ENCODE peak calls at places on chromosomes 4 and X, in nine cellular contexts. One of them, this sample, is unnamed.

GRCh38 chr4:177532363-177532762 is 90.1 kb upstream of the AGA start:
- DNase-seq in esophagus squamous epithelium: no peak
- DNase-seq in K562: no peak
- DNase-seq in HepG2: no peak
- DNase-seq in right lobe of liver: no peak
- DNase-seq in IMR-90: peak
- DNase-seq in uterus: no peak
- DNase-seq in tibial nerve: no peak
- DNase-seq in H54: no peak
- DNase-seq in this sample: no peak

GRCh38 chrX:145843196-145843595 is 25.6 kb downstream of the SLITRK2 start:
- DNase-seq in esophagus squamous epithelium: no peak
- DNase-seq in K562: no peak
- DNase-seq in right lobe of liver: no peak
- DNase-seq in H54: no peak
- DNase-seq in tibial nerve: no peak
- DNase-seq in uterus: no peak
- DNase-seq in IMR-90: no peak
- DNase-seq in HepG2: no peak
- DNase-seq in this sample: no peak

GRCh38 chr4:173399016-173399415 is at the start of gene SCRG1:
- DNase-seq in HepG2: no peak
- DNase-seq in uterus: peak
- DNase-seq in H54: no peak
- DNase-seq in K562: no peak
- DNase-seq in esophagus squamous epithelium: no peak
- DNase-seq in right lobe of liver: no peak
- DNase-seq in IMR-90: peak
- DNase-seq in tibial nerve: no peak
- DNase-seq in this sample: peak

GRCh38 chr4:17721496-17722360 is 59.7 kb downstream of the FAM184B start:
- DNase-seq in K562: no peak
- DNase-seq in tibial nerve: no peak
- DNase-seq in H54: no peak
- DNase-seq in uterus: no peak
- DNase-seq in HepG2: no peak
- DNase-seq in right lobe of liver: no peak
- DNase-seq in IMR-90: peak
- DNase-seq in esophagus squamous epithelium: no peak
- DNase-seq in this sample: no peak

GRCh38 chr4:120826853-120827252 is 95.7 kb downstream of the PRDM5 start:
- DNase-seq in right lobe of liver: no peak
- DNase-seq in tibial nerve: no peak
- DNase-seq in H54: no peak
- DNase-seq in K562: no peak
- DNase-seq in IMR-90: no peak
- DNase-seq in esophagus squamous epithelium: no peak
- DNase-seq in uterus: no peak
- DNase-seq in HepG2: no peak
- DNase-seq in this sample: no peak

GRCh38 chr4:15013585-15013984 is 11.3 kb downstream of the CPEB2 start:
- DNase-seq in right lobe of liver: no peak
- DNase-seq in IMR-90: no peak
- DNase-seq in K562: no peak
- DNase-seq in H54: no peak
- DNase-seq in HepG2: no peak
- DNase-seq in tibial nerve: no peak
- DNase-seq in esophagus squamous epithelium: no peak
- DNase-seq in uterus: no peak
- DNase-seq in this sample: no peak

GRCh38 chrX:110210417-110211139 is 107.3 kb downstream of the AMMECR1 start:
- DNase-seq in tibial nerve: no peak
- DNase-seq in HepG2: peak
- DNase-seq in IMR-90: peak
- DNase-seq in uterus: no peak
- DNase-seq in esophagus squamous epithelium: no peak
- DNase-seq in K562: peak
- DNase-seq in right lobe of liver: no peak
- DNase-seq in H54: no peak
- DNase-seq in this sample: no peak

GRCh38 chrX:56726609-56727008 is 2.4 kb upstream of the NBDY start:
- DNase-seq in K562: peak
- DNase-seq in HepG2: peak
- DNase-seq in IMR-90: peak
- DNase-seq in uterus: no peak
- DNase-seq in tibial nerve: no peak
- DNase-seq in H54: no peak
- DNase-seq in right lobe of liver: no peak
- DNase-seq in esophagus squamous epithelium: no peak
- DNase-seq in this sample: no peak

GRCh38 chr4:82797048-82797590 is 1.5 kb downstream of the SCD5 start:
- DNase-seq in IMR-90: no peak
- DNase-seq in HepG2: no peak
- DNase-seq in right lobe of liver: no peak
- DNase-seq in tibial nerve: no peak
- DNase-seq in H54: no peak
- DNase-seq in uterus: no peak
- DNase-seq in esophagus squamous epithelium: no peak
- DNase-seq in K562: no peak
- DNase-seq in this sample: no peak

GRCh38 chr4:149914521-149915115 is 99.0 kb upstream of the IQCM start:
- DNase-seq in uterus: peak
- DNase-seq in tibial nerve: no peak
- DNase-seq in IMR-90: peak
- DNase-seq in H54: peak
- DNase-seq in K562: peak
- DNase-seq in HepG2: peak
- DNase-seq in right lobe of liver: no peak
- DNase-seq in esophagus squamous epithelium: no peak
- DNase-seq in this sample: no peak

GRCh38 chr4:7390366-7390765 is 44.4 kb downstream of the PSAPL1 start:
- DNase-seq in uterus: no peak
- DNase-seq in tibial nerve: no peak
- DNase-seq in IMR-90: no peak
- DNase-seq in H54: no peak
- DNase-seq in HepG2: no peak
- DNase-seq in right lobe of liver: no peak
- DNase-seq in K562: no peak
- DNase-seq in esophagus squamous epithelium: no peak
- DNase-seq in this sample: peak

GRCh38 chrX:66016905-66017658 is 22.8 kb downstream of the VSIG4 start:
- DNase-seq in IMR-90: no peak
- DNase-seq in K562: no peak
- DNase-seq in esophagus squamous epithelium: no peak
- DNase-seq in uterus: no peak
- DNase-seq in right lobe of liver: no peak
- DNase-seq in tibial nerve: no peak
- DNase-seq in HepG2: no peak
- DNase-seq in H54: no peak
- DNase-seq in this sample: no peak

GRCh38 chrX:66018585-66019309 is 21.1 kb downstream of the VSIG4 start:
- DNase-seq in esophagus squamous epithelium: no peak
- DNase-seq in uterus: no peak
- DNase-seq in H54: no peak
- DNase-seq in K562: no peak
- DNase-seq in HepG2: no peak
- DNase-seq in IMR-90: no peak
- DNase-seq in tibial nerve: no peak
- DNase-seq in right lobe of liver: no peak
- DNase-seq in this sample: no peak

GRCh38 chrX:66015906-66016689 is 23.8 kb downstream of the VSIG4 start:
- DNase-seq in IMR-90: no peak
- DNase-seq in right lobe of liver: no peak
- DNase-seq in HepG2: no peak
- DNase-seq in K562: no peak
- DNase-seq in esophagus squamous epithelium: no peak
- DNase-seq in tibial nerve: no peak
- DNase-seq in H54: no peak
- DNase-seq in uterus: no peak
- DNase-seq in this sample: no peak

GRCh38 chrX:66019310-66019652 is 20.6 kb downstream of the VSIG4 start:
- DNase-seq in esophagus squamous epithelium: no peak
- DNase-seq in K562: no peak
- DNase-seq in IMR-90: no peak
- DNase-seq in right lobe of liver: no peak
- DNase-seq in H54: no peak
- DNase-seq in HepG2: no peak
- DNase-seq in uterus: no peak
- DNase-seq in tibial nerve: no peak
- DNase-seq in this sample: no peak

GRCh38 chrX:66017659-66018170 is 22.2 kb downstream of the VSIG4 start:
- DNase-seq in H54: no peak
- DNase-seq in K562: no peak
- DNase-seq in uterus: no peak
- DNase-seq in right lobe of liver: no peak
- DNase-seq in HepG2: no peak
- DNase-seq in IMR-90: no peak
- DNase-seq in esophagus squamous epithelium: no peak
- DNase-seq in tibial nerve: no peak
- DNase-seq in this sample: no peak
- TF ChIP-seq POLR2A in H54: no peak
- TF ChIP-seq POLR2A in K562: no peak
- TF ChIP-seq POLR2A in uterus: no peak
- TF ChIP-seq POLR2A in right lobe of liver: no peak
- TF ChIP-seq POLR2A in HepG2: no peak
- TF ChIP-seq POLR2A in IMR-90: no peak
- TF ChIP-seq POLR2A in esophagus squamous epithelium: no peak
- TF ChIP-seq POLR2A in tibial nerve: no peak
- TF ChIP-seq POLR2A in this sample: no peak

GRCh38 chrX:107716816-107717700 is 58.5 kb downstream of the TSC22D3 start:
- DNase-seq in H54: peak
- DNase-seq in esophagus squamous epithelium: peak
- DNase-seq in IMR-90: peak
- DNase-seq in tibial nerve: peak
- DNase-seq in right lobe of liver: peak
- DNase-seq in K562: no peak
- DNase-seq in uterus: peak
- DNase-seq in HepG2: no peak
- DNase-seq in this sample: peak
- TF ChIP-seq POLR2A in H54: peak
- TF ChIP-seq POLR2A in esophagus squamous epithelium: peak
- TF ChIP-seq POLR2A in IMR-90: peak
- TF ChIP-seq POLR2A in tibial nerve: peak
- TF ChIP-seq POLR2A in right lobe of liver: peak
- TF ChIP-seq POLR2A in K562: no peak
- TF ChIP-seq POLR2A in uterus: peak
- TF ChIP-seq POLR2A in HepG2: no peak
- TF ChIP-seq POLR2A in this sample: peak

DNA sequence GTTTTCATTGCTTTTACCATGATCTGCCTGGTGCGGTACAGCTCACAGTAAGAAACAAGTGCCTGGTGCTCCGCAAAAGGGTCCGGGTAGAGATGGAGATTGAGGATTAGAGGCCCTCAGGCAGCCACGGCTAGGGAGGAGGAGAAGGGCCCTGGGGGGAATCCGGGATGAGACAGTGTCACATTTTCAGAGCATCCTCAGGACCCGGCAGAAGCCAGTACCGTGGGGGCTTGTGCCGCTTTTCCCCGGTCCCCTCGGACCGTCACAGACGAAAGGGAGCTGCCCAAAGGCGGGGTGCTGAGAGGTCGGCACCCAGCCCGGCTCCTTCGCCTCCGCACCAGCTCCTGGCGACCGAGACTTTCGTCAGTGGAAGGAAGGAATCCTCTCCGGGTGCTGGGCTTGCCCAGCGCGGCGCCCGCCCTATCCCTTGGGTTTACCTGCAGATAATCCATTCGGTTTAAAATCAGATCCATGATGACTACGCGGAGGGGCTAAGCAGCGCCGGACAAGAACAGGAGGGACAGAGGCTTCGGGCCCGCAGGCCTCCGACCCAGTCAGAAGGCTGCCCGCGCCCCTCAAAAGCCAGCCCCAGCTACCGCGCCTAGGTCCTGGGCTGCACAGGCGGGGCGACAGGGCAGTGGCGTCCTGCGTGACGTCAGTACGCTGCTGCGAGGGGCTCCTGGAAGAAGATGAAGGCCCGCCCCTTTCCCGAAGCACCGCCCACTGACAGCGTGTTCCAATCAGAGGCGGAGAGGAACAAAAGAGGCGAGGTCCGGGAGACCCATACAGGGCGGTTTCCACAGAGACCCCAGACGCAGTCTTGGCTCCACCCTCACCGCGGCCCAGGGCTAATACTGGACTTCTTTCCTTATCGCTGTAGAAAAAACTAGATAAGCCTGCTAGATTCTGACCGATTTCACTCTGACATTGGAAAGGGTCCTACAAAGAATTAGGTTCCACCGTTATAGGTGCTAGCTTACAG is at the start of gene BBS7:
- DNase-seq in tibial nerve: peak
- DNase-seq in right lobe of liver: peak
- DNase-seq in K562: peak
- DNase-seq in uterus: peak
- DNase-seq in IMR-90: peak
- DNase-seq in HepG2: peak
- DNase-seq in esophagus squamous epithelium: peak
- DNase-seq in H54: peak
- DNase-seq in this sample: peak
- TF ChIP-seq POLR2A in tibial nerve: peak
- TF ChIP-seq POLR2A in right lobe of liver: peak
- TF ChIP-seq POLR2A in K562: peak
- TF ChIP-seq POLR2A in uterus: peak
- TF ChIP-seq POLR2A in IMR-90: peak
- TF ChIP-seq POLR2A in HepG2: peak
- TF ChIP-seq POLR2A in esophagus squamous epithelium: no peak
- TF ChIP-seq POLR2A in H54: peak
- TF ChIP-seq POLR2A in this sample: peak

GRCh38 chr4:182918791-182919302 is 1.7 kb upstream of the DCTD start:
- DNase-seq in esophagus squamous epithelium: no peak
- DNase-seq in tibial nerve: no peak
- DNase-seq in right lobe of liver: no peak
- DNase-seq in uterus: no peak
- DNase-seq in IMR-90: no peak
- DNase-seq in HepG2: no peak
- DNase-seq in H54: no peak
- DNase-seq in K562: no peak
- DNase-seq in this sample: no peak

GRCh38 chr4:182918044-182918607 is 940 bp upstream of the DCTD start:
- DNase-seq in uterus: no peak
- DNase-seq in K562: no peak
- DNase-seq in HepG2: no peak
- DNase-seq in esophagus squamous epithelium: no peak
- DNase-seq in tibial nerve: no peak
- DNase-seq in right lobe of liver: no peak
- DNase-seq in IMR-90: no peak
- DNase-seq in H54: no peak
- DNase-seq in this sample: no peak

GRCh38 chr4:182914357-182914756 is 2.8 kb downstream of the DCTD start:
- DNase-seq in right lobe of liver: no peak
- DNase-seq in tibial nerve: no peak
- DNase-seq in K562: no peak
- DNase-seq in uterus: no peak
- DNase-seq in H54: no peak
- DNase-seq in esophagus squamous epithelium: no peak
- DNase-seq in IMR-90: no peak
- DNase-seq in HepG2: no peak
- DNase-seq in this sample: no peak

GRCh38 chr4:182917182-182918043 is at the start of gene DCTD:
- DNase-seq in K562: peak
- DNase-seq in IMR-90: peak
- DNase-seq in HepG2: peak
- DNase-seq in esophagus squamous epithelium: peak
- DNase-seq in right lobe of liver: peak
- DNase-seq in H54: peak
- DNase-seq in uterus: peak
- DNase-seq in tibial nerve: peak
- DNase-seq in this sample: peak

GRCh38 chr4:182916483-182917181 is 554 bp downstream of the DCTD start:
- DNase-seq in right lobe of liver: peak
- DNase-seq in IMR-90: peak
- DNase-seq in esophagus squamous epithelium: peak
- DNase-seq in H54: peak
- DNase-seq in uterus: peak
- DNase-seq in HepG2: no peak
- DNase-seq in K562: no peak
- DNase-seq in tibial nerve: peak
- DNase-seq in this sample: peak
- TF ChIP-seq POLR2A in right lobe of liver: no peak
- TF ChIP-seq POLR2A in IMR-90: peak
- TF ChIP-seq POLR2A in esophagus squamous epithelium: no peak
- TF ChIP-seq POLR2A in H54: no peak
- TF ChIP-seq POLR2A in uterus: no peak
- TF ChIP-seq POLR2A in HepG2: no peak
- TF ChIP-seq POLR2A in K562: peak
- TF ChIP-seq POLR2A in tibial nerve: no peak
- TF ChIP-seq POLR2A in this sample: no peak

This sample was measured in breast epithelium.